ENCODE peak calls at places on chromosomes 1 and 21, in seven cellular contexts. G is lower lobe of right lung, H is PC-3, Q is heart right ventricle, A is cardiac muscle cell, U is hepatocyte, C is GM23248. P is an unnamed sample. For H3K36me3, the result is how much of the 10 kb centered on the place peaks cover.

GRCh38 chr1:222582099-222582774 is 7.5 kb downstream of the TAF1A start:
- DNase-seq in G (no peak), H (peak), Q (no peak), A (no peak), U (no peak), C (peak), P (no peak)

GRCh38 chr21:43654806-43655489 is 4.3 kb downstream of the HSF2BP start:
- DNase-seq in G (no peak), H (peak), Q (no peak), A (no peak), U (no peak), C (peak), P (no peak)

GRCh38 chr1:6351480-6352137 is 42.0 kb downstream of the ACOT7 start:
- DNase-seq in G (no peak), H (no peak), Q (peak), A (no peak), U (no peak), C (no peak), P (peak)

GRCh38 chr1:7221823-7222462 is 436.7 kb downstream of the CAMTA1 start:
- DNase-seq in G (no peak), H (no peak), Q (no peak), A (no peak), U (no peak), C (peak), P (no peak)

GRCh38 chr1:150322310-150322709 is 977 bp downstream of the PRPF3 start:
- DNase-seq in G (no peak), H (no peak), Q (no peak), A (no peak), U (no peak), C (peak), P (no peak)

GRCh38 chr1:40658895-40659648 is 6.4 kb downstream of the RIMS3 start:
- DNase-seq in G (no peak), H (no peak), Q (no peak), A (peak), U (no peak), C (no peak), P (no peak)

GRCh38 chr1:77039739-77040138 is 172.5 kb downstream of the ST6GALNAC5 start:
- DNase-seq in G (no peak), H (peak), Q (no peak), A (no peak), U (peak), C (peak), P (no peak)

GRCh38 chr1:90616395-90616794 is 100.7 kb downstream of the BARHL2 start:
- DNase-seq in G (no peak), H (peak), Q (no peak), A (peak), U (peak), C (peak), P (no peak)

GRCh38 chr1:109105881-109106280 is 8.0 kb upstream of the ELAPOR1 start:
- DNase-seq in G (no peak), H (no peak), Q (no peak), A (no peak), U (no peak), C (no peak), P (no peak)

GRCh38 chr1:201543871-201544521 is 5.1 kb downstream of the NAV1 start:
- DNase-seq in G (no peak), H (no peak), Q (no peak), A (no peak), U (no peak), C (no peak), P (no peak)

GRCh38 chr21:45593162-45594022 is 50.1 kb upstream of the PCBP3 start:
- DNase-seq in G (peak), H (no peak), Q (no peak), A (no peak), U (no peak), C (no peak), P (no peak)

DNA sequence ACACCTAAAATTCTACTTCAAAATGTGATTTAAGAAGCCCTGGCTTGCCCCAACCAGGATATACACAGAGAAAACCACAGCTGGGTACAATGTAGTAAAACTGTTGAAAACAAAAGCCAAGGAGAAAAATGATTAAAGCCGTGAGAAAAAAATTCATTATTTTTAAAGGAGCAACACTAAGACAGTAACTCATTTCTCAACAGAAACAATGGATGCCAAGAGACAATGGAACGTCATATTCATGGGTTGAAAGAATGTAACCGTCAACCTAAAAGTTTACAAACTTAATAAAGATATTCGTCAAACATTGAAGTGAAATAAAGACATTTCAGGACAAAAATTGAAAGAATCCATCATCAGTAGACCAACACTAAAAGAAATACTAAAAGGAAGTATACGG is 340.9 kb downstream of the KIF26B start:
- DNase-seq in G (no peak), H (no peak), Q (no peak), A (no peak), U (no peak), C (no peak), P (no peak)
- H3K36me3 ChIP-seq in G (under half), H (under half), Q (under half), A (under half), U (under half), C (under half), P (under half)

DNA sequence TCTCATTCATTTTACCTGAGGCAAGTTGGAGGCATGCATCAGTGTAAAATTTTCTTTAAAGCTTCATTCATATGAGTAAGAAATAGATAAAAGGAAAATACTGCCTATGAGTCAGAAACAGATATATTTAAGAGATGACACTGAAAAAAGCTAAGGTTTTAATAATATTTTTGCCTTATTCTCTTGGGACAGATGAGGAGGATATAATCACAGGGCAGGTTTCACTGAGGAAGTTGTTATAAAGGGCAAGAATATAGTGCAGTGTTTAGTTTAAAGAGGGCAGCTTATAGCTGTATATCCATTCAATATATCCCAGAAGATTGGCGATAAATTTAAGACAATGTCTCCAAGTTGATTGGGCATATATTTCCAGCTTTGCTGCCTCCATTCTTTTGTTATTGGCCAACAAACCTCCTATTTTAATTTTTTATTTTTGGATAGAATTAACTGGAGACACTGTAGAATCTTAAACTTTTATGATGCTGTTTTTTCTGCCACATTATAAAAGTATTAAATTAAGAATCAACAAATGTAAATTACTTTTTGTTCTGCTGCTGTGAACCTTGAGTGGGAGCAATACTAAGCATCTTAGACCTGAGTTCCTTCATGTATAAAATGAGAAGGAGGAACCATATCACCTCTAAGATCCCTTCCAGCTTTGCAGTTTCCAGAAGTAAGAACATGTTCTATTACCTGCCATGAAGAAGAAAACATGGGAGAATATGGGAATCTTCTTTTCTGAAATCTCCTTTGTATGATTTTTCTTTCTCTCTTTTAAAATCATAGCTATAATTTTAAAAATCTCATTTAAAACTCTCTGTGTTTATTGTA is 171.6 kb downstream of the S1PR1 start:
- DNase-seq in G (no peak), H (no peak), Q (no peak), A (no peak), U (no peak), C (no peak), P (no peak)
- H3K36me3 ChIP-seq in G (under half), H (under half), Q (under half), A (under half), U (under half), C (under half), P (under half)

GRCh38 chr1:155324717-155325595 is 4.3 kb downstream of the RUSC1 start:
- DNase-seq in G (peak), H (peak), Q (peak), A (peak), U (peak), C (peak), P (peak)

GRCh38 chr1:155326020-155326526 is 5.4 kb downstream of the RUSC1 start:
- DNase-seq in G (no peak), H (no peak), Q (no peak), A (no peak), U (no peak), C (no peak), P (no peak)

GRCh38 chr1:155326659-155327058 is 6.0 kb downstream of the RUSC1 start:
- DNase-seq in G (no peak), H (no peak), Q (no peak), A (no peak), U (no peak), C (no peak), P (no peak)

GRCh38 chr1:155324041-155324716 is 3.5 kb downstream of the RUSC1 start:
- DNase-seq in G (peak), H (peak), Q (peak), A (peak), U (peak), C (peak), P (peak)

DNA sequence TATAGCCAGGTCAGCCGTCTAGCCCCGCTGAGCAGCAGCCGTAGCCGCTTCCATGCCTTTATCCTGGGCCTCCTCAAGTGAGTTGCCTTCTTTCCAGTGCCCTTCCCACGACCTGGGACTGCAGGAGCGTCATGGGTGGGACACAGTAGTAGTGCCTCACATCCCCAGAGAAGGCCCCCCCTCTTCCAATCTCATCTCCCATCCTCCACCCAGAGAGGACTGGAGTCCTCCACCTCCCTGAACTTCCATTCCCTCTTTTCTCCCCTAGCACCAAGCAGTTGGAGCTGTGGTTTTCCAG is 4.9 kb downstream of the RUSC1 start:
- DNase-seq in G (no peak), H (no peak), Q (no peak), A (no peak), U (no peak), C (no peak), P (no peak)
- H3K36me3 ChIP-seq in G (under half), H (under half), Q (half or more), A (under half), U (under half), C (under half), P (under half)

DNA sequence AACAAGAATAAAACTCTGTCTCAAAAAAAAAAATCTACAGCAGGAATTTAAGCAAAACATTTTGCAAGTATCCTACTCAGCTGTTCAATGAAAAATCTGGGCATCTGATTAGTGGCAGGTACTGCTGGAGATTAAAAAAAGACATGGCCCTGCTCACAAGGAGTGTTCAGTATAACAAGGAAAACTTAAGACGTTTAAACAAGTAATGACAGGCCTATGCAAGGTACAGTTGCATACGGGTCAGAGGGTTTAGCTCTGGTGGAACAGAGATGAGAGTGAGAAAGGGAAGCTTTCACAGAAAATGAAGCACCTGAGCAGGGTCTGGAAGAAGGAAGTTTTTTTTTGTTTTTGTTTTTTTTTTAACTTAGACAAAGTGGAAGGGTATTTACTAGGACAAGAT is 23.0 kb downstream of the SNRNP40 start:
- DNase-seq in G (no peak), H (no peak), Q (no peak), A (no peak), U (no peak), C (no peak), P (no peak)
- H3K36me3 ChIP-seq in G (half or more), H (under half), Q (half or more), A (under half), U (under half), C (under half), P (under half)

P was measured in small intestine.